ENCODE peak calls at places on chromosomes 16 and 17, in ten cellular contexts. I is retina; H is AG20443; U is HTR-8/SVneo; Z is kidney epithelial cell; G is fibroblast of gingiva; S is activated T-helper 1 cell treated with anti-CD3 and anti-CD28 coated beads, Interleukin-2, amount 50 U/mL, for 16 hours; P is activated naive CD8-positive, alpha-beta T cell treated with anti-CD3 and anti-CD28 coated beads for 36 hours; E is amygdala; K is non-pigmented ciliary epithelial cell. C is an unnamed sample.

GRCh38 chr17:45952814-45953320 is 46.2 kb upstream of the STH start:
- DNase-seq in S (no peak), U (no peak), Z (no peak), I (no peak), H (no peak), G (no peak), E (no peak), K (no peak), P (no peak), C (no peak)

GRCh38 chr16:30997887-30998711 is 12.3 kb downstream of the STX1B start:
- DNase-seq in U (peak), H (peak), G (peak), Z (peak), I (no peak), K (peak), E (no peak), S (no peak), P (no peak), C (no peak)

GRCh38 chr16:20853981-20854620 is 46.1 kb downstream of the DCUN1D3 start:
- DNase-seq in I (no peak), K (no peak), Z (no peak), P (no peak), S (no peak), G (no peak), E (no peak), U (no peak), H (no peak), C (no peak)

GRCh38 chr16:56915311-56916105 is 16.4 kb upstream of the HERPUD1 start:
- DNase-seq in Z (no peak), I (no peak), K (no peak), E (no peak), G (no peak), H (no peak), U (no peak), S (no peak), P (no peak), C (no peak)

GRCh38 chr17:1896243-1897163 is 66.7 kb downstream of the RPA1 start:
- DNase-seq in S (no peak), E (no peak), H (no peak), Z (no peak), P (no peak), K (no peak), I (no peak), U (no peak), G (no peak), C (no peak)

GRCh38 chr17:44219126-44219635 is 294 bp downstream of the UBTF start:
- DNase-seq in P (peak), I (peak), Z (no peak), S (peak), K (no peak), G (peak), U (peak), E (no peak), H (peak), C (peak)

GRCh38 chr17:59853168-59853918 is 39.4 kb downstream of the TUBD1 start:
- DNase-seq in P (peak), G (peak), S (peak), K (peak), I (no peak), E (no peak), H (peak), U (peak), Z (peak), C (no peak)

GRCh38 chr17:30368896-30369720 is 9.6 kb upstream of the CPD start:
- DNase-seq in Z (no peak), I (no peak), G (no peak), K (no peak), U (no peak), P (no peak), E (no peak), S (no peak), H (no peak), C (no peak)

GRCh38 chr17:45149037-45149668 is 878 bp downstream of the HEXIM1 start:
- DNase-seq in H (peak), E (peak), Z (no peak), G (peak), U (peak), K (no peak), S (peak), P (peak), I (peak), C (peak)

GRCh38 chr17:75619506-75620431 is 13.5 kb upstream of the SMIM5 start:
- DNase-seq in H (peak), P (peak), G (no peak), Z (no peak), I (peak), S (no peak), U (peak), E (no peak), K (no peak), C (no peak)

GRCh38 chr16:67000384-67001158 is 12.2 kb downstream of the CES4A start:
- DNase-seq in S (peak), K (no peak), G (no peak), U (peak), I (peak), E (peak), Z (no peak), H (peak), P (peak), C (no peak)

GRCh38 chr16:30747331-30747730 is 894 bp upstream of the PHKG2 start:
- DNase-seq in Z (no peak), I (no peak), E (no peak), K (no peak), S (no peak), H (peak), G (peak), P (no peak), U (no peak), C (no peak)

GRCh38 chr16:57838161-57838560 is 35.9 kb upstream of the KIFC3 start:
- DNase-seq in K (no peak), U (no peak), Z (no peak), H (no peak), I (peak), E (no peak), P (no peak), G (no peak), S (no peak), C (no peak)

GRCh38 chr16:48125888-48126287 is 29.9 kb downstream of the ABCC12 start:
- DNase-seq in S (no peak), K (no peak), P (no peak), H (no peak), G (no peak), E (no peak), U (no peak), I (no peak), Z (no peak), C (no peak)

GRCh38 chr16:57023541-57024249 is 34.3 kb downstream of the NLRC5 start:
- DNase-seq in E (no peak), H (no peak), K (no peak), S (peak), G (no peak), P (peak), Z (no peak), I (no peak), U (no peak), C (no peak)

GRCh38 chr16:56884026-56884582 is 19.1 kb downstream of the SLC12A3 start:
- DNase-seq in Z (no peak), U (no peak), H (no peak), E (no peak), S (no peak), P (no peak), G (no peak), K (no peak), I (no peak), C (no peak)

GRCh38 chr17:38579934-38580333 is 25.8 kb downstream of the SRCIN1 start:
- DNase-seq in H (peak), P (peak), S (no peak), G (no peak), Z (no peak), K (no peak), E (no peak), I (no peak), U (peak), C (no peak)

GRCh38 chr16:82681592-82681991 is 54.8 kb downstream of the CDH13 start:
- DNase-seq in Z (no peak), K (no peak), S (no peak), H (no peak), U (no peak), G (no peak), P (no peak), I (no peak), E (no peak), C (no peak)

GRCh38 chr17:17729620-17730249 is 48.5 kb downstream of the RAI1 start:
- DNase-seq in E (no peak), K (no peak), P (peak), S (peak), I (no peak), Z (no peak), H (no peak), U (peak), G (no peak), C (no peak)

GRCh38 chr17:41801374-41802062 is 10.2 kb downstream of the P3H4 start:
- DNase-seq in P (peak), K (no peak), U (peak), S (peak), I (peak), H (peak), E (peak), Z (no peak), G (peak), C (peak)

GRCh38 chr16:85735225-85735722 is 15.6 kb downstream of the C16orf74 start:
- DNase-seq in U (no peak), Z (no peak), P (peak), G (no peak), E (no peak), S (no peak), I (no peak), K (no peak), H (no peak), C (no peak)

GRCh38 chr17:72865954-72866353 is 226.5 kb downstream of the SLC39A11 start:
- DNase-seq in S (no peak), P (no peak), K (no peak), U (no peak), H (no peak), I (no peak), E (no peak), Z (no peak), G (no peak), C (no peak)

GRCh38 chr16:80189481-80190163 is 351.2 kb upstream of the DYNLRB2 start:
- DNase-seq in Z (no peak), S (no peak), I (peak), U (no peak), K (no peak), G (no peak), H (no peak), E (no peak), P (no peak), C (no peak)

GRCh38 chr17:50460831-50461526 is 7.7 kb downstream of the CHAD start:
- DNase-seq in Z (no peak), S (no peak), K (no peak), G (no peak), E (no peak), U (no peak), I (no peak), H (peak), P (no peak), C (no peak)

C was measured in mesothelial cell of epicardium.